ENCODE peak calls at places on chromosome 11, in nine cellular contexts. J is BE2C; W is body of pancreas; Q is IMR-90; I is cardiac muscle cell; P is CD8-positive, alpha-beta memory T cell; H is heart right ventricle; X is neural progenitor cell; O is brain microvascular endothelial cell. Z is an unnamed sample. For H3K27me3, the result is how much of the 10 kb centered on the place peaks cover.

GRCh38 chr11:32472226-32472625 is 36.9 kb upstream of the WT1 start:
- DNase-seq in J (no peak), W (no peak), Q (no peak), I (no peak), P (no peak), H (no peak), X (no peak), O (no peak), Z (no peak)

GRCh38 chr11:70194792-70195791 is 8.0 kb upstream of the FADD start:
- DNase-seq in J (no peak), W (no peak), Q (no peak), I (no peak), P (no peak), H (no peak), X (no peak), O (no peak), Z (no peak)

GRCh38 chr11:15275141-15275540 is 160.4 kb downstream of the INSC start:
- DNase-seq in J (no peak), W (no peak), Q (no peak), I (no peak), P (no peak), H (no peak), X (peak), O (no peak), Z (no peak)

GRCh38 chr11:67114275-67114896 is 4.7 kb upstream of the KDM2A start:
- DNase-seq in J (no peak), W (no peak), Q (no peak), I (no peak), P (no peak), H (no peak), X (no peak), O (no peak), Z (no peak)

GRCh38 chr11:34302046-34302921 is 55.5 kb downstream of the ABTB2 start:
- DNase-seq in J (no peak), W (no peak), Q (peak), I (peak), P (no peak), H (no peak), X (no peak), O (peak), Z (no peak)

GRCh38 chr11:13972033-13972910 is 9.7 kb downstream of the SPON1 start:
- DNase-seq in J (no peak), W (no peak), Q (peak), I (no peak), P (no peak), H (no peak), X (no peak), O (no peak), Z (no peak)

GRCh38 chr11:68038718-68039525 is at the start of gene TCIRG1:
- DNase-seq in J (peak), W (peak), Q (peak), I (peak), P (peak), H (peak), X (peak), O (peak), Z (peak)

GRCh38 chr11:120304526-120304925 is 20.6 kb upstream of the TLCD5 start:
- DNase-seq in J (no peak), W (no peak), Q (peak), I (no peak), P (no peak), H (no peak), X (no peak), O (no peak), Z (no peak)

GRCh38 chr11:48013269-48013901 is 33.0 kb downstream of the PTPRJ start:
- DNase-seq in J (no peak), W (peak), Q (peak), I (no peak), P (peak), H (no peak), X (no peak), O (no peak), Z (peak)

GRCh38 chr11:74474316-74474715 is 7.0 kb upstream of the KCNE3 start:
- DNase-seq in J (no peak), W (no peak), Q (no peak), I (no peak), P (no peak), H (no peak), X (no peak), O (no peak), Z (no peak)

GRCh38 chr11:4090258-4090657 is 4.3 kb upstream of the RRM1 start:
- DNase-seq in J (no peak), W (no peak), Q (no peak), I (no peak), P (no peak), H (no peak), X (no peak), O (no peak), Z (peak)

GRCh38 chr11:1826552-1827094 is 8.2 kb upstream of the SYT8 start:
- DNase-seq in J (peak), W (peak), Q (peak), I (no peak), P (no peak), H (no peak), X (no peak), O (peak), Z (no peak)

DNA sequence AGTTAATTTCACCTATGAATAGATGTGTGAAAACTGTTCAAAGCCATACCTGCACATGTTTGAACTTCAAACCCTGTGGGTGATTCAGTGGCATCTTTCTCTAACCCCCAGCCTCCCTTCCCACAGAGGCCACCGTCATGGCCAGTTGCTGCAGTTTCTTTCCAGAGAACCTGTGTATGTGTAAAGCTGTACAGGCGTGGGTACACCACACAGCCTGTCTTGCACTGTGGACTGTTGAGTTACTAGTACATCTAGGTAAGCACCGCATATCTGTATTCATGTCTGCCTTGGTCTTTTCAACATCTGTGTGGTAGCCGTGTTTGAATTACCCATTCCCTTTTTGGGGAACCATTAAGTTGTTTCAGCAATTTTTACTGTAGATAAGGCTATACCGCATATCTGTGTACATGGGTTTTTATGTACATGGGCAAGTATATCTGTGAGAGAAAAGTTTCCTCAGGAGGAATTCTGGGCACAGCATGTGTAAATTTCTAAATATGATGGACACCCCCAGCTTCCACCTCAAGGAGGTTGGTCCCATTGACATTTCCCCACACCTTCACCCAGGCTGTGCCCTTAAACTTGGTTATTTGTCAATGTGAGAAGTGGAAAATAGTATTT is 13.9 kb downstream of the NEAT1 start:
- DNase-seq in J (no peak), W (no peak), Q (peak), I (no peak), P (no peak), H (no peak), X (no peak), O (peak), Z (no peak)
- H3K4me3 ChIP-seq in J (no peak), W (no peak), Q (no peak), I (no peak), P (no peak), H (no peak), X (no peak), O (no peak), Z (no peak)

GRCh38 chr11:88169481-88169880 is 5.8 kb downstream of the RAB38 start:
- DNase-seq in J (no peak), W (no peak), Q (peak), I (no peak), P (no peak), H (no peak), X (no peak), O (no peak), Z (no peak)

GRCh38 chr11:88167853-88168252 is 7.4 kb downstream of the RAB38 start:
- DNase-seq in J (no peak), W (no peak), Q (peak), I (no peak), P (no peak), H (no peak), X (no peak), O (no peak), Z (no peak)

GRCh38 chr11:88171982-88172381 is 3.3 kb downstream of the RAB38 start:
- DNase-seq in J (no peak), W (no peak), Q (no peak), I (no peak), P (no peak), H (no peak), X (no peak), O (no peak), Z (no peak)

GRCh38 chr11:88170680-88171079 is 4.6 kb downstream of the RAB38 start:
- DNase-seq in J (no peak), W (no peak), Q (no peak), I (no peak), P (no peak), H (no peak), X (no peak), O (no peak), Z (no peak)

GRCh38 chr11:88169881-88170280 is 5.4 kb downstream of the RAB38 start:
- DNase-seq in J (no peak), W (no peak), Q (no peak), I (no peak), P (no peak), H (no peak), X (no peak), O (no peak), Z (no peak)
- H3K27me3 ChIP-seq in J (under half), W (under half), Q (under half), I (under half), P (under half), H (under half), X (under half), O (under half), Z (under half)

DNA sequence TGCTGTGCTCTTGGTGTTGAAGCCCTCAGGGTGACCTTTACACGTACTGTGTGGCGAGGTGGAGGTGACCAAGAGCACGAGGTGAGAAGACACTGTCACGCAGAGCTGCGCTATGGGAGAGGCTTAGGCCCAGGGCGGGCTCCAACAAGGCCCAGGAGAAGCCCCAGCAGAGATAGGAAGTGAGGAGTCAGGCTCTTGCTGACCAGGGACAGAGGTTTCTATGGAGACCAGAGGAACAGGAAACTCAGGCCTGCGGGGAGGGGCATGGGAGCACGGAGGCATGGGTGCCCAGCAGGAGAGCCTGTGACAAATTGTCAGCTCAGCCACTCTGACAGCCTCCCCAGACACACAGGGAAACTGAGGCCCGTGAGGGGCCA is 15.8 kb downstream of the DGKZ start:
- DNase-seq in J (peak), W (peak), Q (peak), I (no peak), P (no peak), H (peak), X (no peak), O (peak), Z (no peak)
- H3K4me3 ChIP-seq in J (no peak), W (no peak), Q (no peak), I (no peak), P (no peak), H (no peak), X (no peak), O (peak), Z (no peak)

DNA sequence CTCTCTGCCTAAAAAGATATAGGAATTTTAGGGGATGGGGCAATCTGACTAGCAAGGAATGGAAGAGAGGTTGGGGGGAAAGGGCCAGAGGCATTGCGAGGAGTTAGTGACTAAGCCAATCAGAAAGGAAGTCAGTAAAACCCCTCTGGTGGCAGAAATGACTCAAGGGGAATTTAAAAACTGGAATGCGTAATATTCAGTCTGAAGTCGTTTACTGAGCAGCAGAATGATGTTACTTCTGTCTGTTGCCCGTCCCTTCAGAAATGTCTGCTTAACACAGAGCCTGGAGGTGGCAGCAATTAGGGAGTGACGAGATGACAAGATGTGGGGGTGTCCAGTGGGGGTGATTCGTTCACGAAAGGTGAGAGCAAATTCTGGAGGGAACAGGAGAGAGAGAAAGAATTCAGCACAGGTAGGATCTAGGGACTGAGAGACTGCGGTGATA is 107.7 kb upstream of the CLMP start:
- DNase-seq in J (no peak), W (no peak), Q (peak), I (no peak), P (no peak), H (no peak), X (peak), O (peak), Z (no peak)
- H3K27me3 ChIP-seq in J (under half), W (under half), Q (under half), I (under half), P (under half), H (under half), X (under half), O (under half), Z (under half)

GRCh38 chr11:78350646-78351165 is 66.9 kb downstream of the GAB2 start:
- DNase-seq in J (no peak), W (no peak), Q (peak), I (no peak), P (no peak), H (peak), X (peak), O (no peak), Z (no peak)
- H3K4me3 ChIP-seq in J (no peak), W (no peak), Q (peak), I (no peak), P (no peak), H (no peak), X (peak), O (no peak), Z (no peak)